ENCODE peak calls at places on chromosomes 13 and 19, in ten cellular contexts. P is HEK293T, X is mesendoderm, K is GOT3, S is endodermal cell, G is HuH-7, A is NCI-H748 treated with DMSO at 0.1 percent for 48 hours, U is astrocyte, Y is GM04504, M is bronchial epithelial cell. R is an unnamed sample.

GRCh38 chr13:89695343-89696257 is 1651.9 kb upstream of the MIR17HG start:
- DNase-seq in P (peak; percentile 70), X (peak; percentile 77), K (no peak), S (peak; percentile 88), G (peak; percentile 6), A (peak; percentile 53), U (peak; percentile 24), Y (no peak), M (peak; percentile 52), R (peak; percentile 10)

GRCh38 chr19:35438527-35438926 is 9.5 kb upstream of the FFAR2 start:
- DNase-seq in P (no peak), X (peak; percentile 55), K (no peak), S (no peak), G (no peak), A (no peak), U (no peak), Y (no peak), M (no peak), R (no peak)

GRCh38 chr13:80363890-80364503 is 23.1 kb upstream of the SPRY2 start:
- DNase-seq in P (peak; percentile 57), X (peak; percentile 30), K (no peak), S (no peak), G (peak; percentile 21), A (peak; percentile 14), U (no peak), Y (no peak), M (peak; percentile 14), R (no peak)

GRCh38 chr19:35399231-35399630 is 28.4 kb downstream of the GPR42 start:
- DNase-seq in P (no peak), X (no peak), K (no peak), S (no peak), G (no peak), A (no peak), U (no peak), Y (no peak), M (no peak), R (no peak)

GRCh38 chr19:39970424-39970673 is 616 bp upstream of the PSMC4 start:
- DNase-seq in P (no peak), X (no peak), K (no peak), S (no peak), G (no peak), A (peak; percentile 52), U (no peak), Y (no peak), M (peak; percentile 36), R (no peak)

GRCh38 chr19:498591-498950 is 2.3 kb downstream of the MADCAM1 start:
- DNase-seq in P (no peak), X (no peak), K (no peak), S (no peak), G (no peak), A (no peak), U (no peak), Y (no peak), M (no peak), R (no peak)

GRCh38 chr19:16258440-16258903 is 60.8 kb downstream of the AP1M1 start:
- DNase-seq in P (no peak), X (no peak), K (no peak), S (no peak), G (no peak), A (no peak), U (no peak), Y (no peak), M (no peak), R (no peak)

GRCh38 chr19:1304197-1304924 is 18.7 kb downstream of the EFNA2 start:
- DNase-seq in P (no peak), X (no peak), K (no peak), S (no peak), G (peak; percentile 84), A (no peak), U (no peak), Y (no peak), M (no peak), R (no peak)

GRCh38 chr19:57099199-57099661 is 20.6 kb upstream of the USP29 start:
- DNase-seq in P (peak; percentile 63), X (peak; percentile 63), K (no peak), S (peak; percentile 87), G (peak; percentile 67), A (peak; percentile 11), U (peak; percentile 10), Y (peak; percentile 12), M (peak; percentile 7), R (no peak)

GRCh38 chr19:6058411-6059201 is 51.7 kb downstream of the RFX2 start:
- DNase-seq in P (no peak), X (no peak), K (no peak), S (no peak), G (no peak), A (no peak), U (no peak), Y (no peak), M (no peak), R (no peak)

GRCh38 chr13:97310809-97311436 is 88.8 kb downstream of the MBNL2 start:
- DNase-seq in P (no peak), X (peak; percentile 25), K (no peak), S (no peak), G (no peak), A (peak; percentile 79), U (no peak), Y (no peak), M (no peak), R (no peak)

GRCh38 chr13:46329624-46330023 is 57.4 kb downstream of the RUBCNL start:
- DNase-seq in P (no peak), X (no peak), K (no peak), S (no peak), G (no peak), A (no peak), U (no peak), Y (no peak), M (no peak), R (no peak)

GRCh38 chr19:10850631-10851030 is 2.4 kb downstream of the C19orf38 start:
- DNase-seq in P (no peak), X (no peak), K (no peak), S (no peak), G (no peak), A (no peak), U (no peak), Y (no peak), M (no peak), R (no peak)

GRCh38 chr13:75418997-75419396 is 63.0 kb downstream of the TBC1D4 start:
- DNase-seq in P (no peak), X (no peak), K (no peak), S (no peak), G (no peak), A (no peak), U (no peak), Y (no peak), M (no peak), R (no peak)

GRCh38 chr19:32104465-32105235 is 240.8 kb upstream of the ZNF507 start:
- DNase-seq in P (peak; percentile 52), X (no peak), K (no peak), S (no peak), G (peak; percentile 47), A (no peak), U (peak; percentile 51), Y (no peak), M (peak; percentile 2), R (peak; percentile 79)